ENCODE peak calls at places on chromosome X, in six cellular contexts. N is OCI-LY7, U is prostate gland, K is sigmoid colon, M is pancreas, O is IMR-90. J is an unnamed sample.

GRCh38 chrX:81377329-81377728 is 175.4 kb downstream of the SH3BGRL start:
- DNase-seq in N (peak; percentile 23), U (no peak), K (no peak), M (no peak), O (peak; percentile 27), J (no peak)

GRCh38 chrX:545488-545887 is 85.1 kb upstream of the SHOX start:
- DNase-seq in N (no peak), U (no peak), K (no peak), M (no peak), O (no peak), J (no peak)

GRCh38 chrX:154371771-154372300 is 2.6 kb downstream of the FLNA start:
- DNase-seq in N (no peak), U (no peak), K (no peak), M (no peak), O (no peak), J (no peak)

GRCh38 chrX:106862972-106863688 is 40.0 kb downstream of the RIPPLY1 start:
- DNase-seq in N (peak; percentile 30), U (no peak), K (no peak), M (peak; percentile 27), O (peak; percentile 2), J (no peak)

GRCh38 chrX:75086731-75087195 is 69.3 kb downstream of the ABCB7 start:
- DNase-seq in N (no peak), U (no peak), K (no peak), M (no peak), O (no peak), J (no peak)

GRCh38 chrX:85017721-85018120 is 14.0 kb downstream of the APOOL start:
- DNase-seq in N (no peak), U (no peak), K (no peak), M (no peak), O (no peak), J (no peak)

GRCh38 chrX:6052111-6052745 is 176.4 kb downstream of the NLGN4X start:
- DNase-seq in N (no peak), U (no peak), K (no peak), M (no peak), O (no peak), J (no peak)

GRCh38 chrX:156004256-156004655 is 6.8 kb downstream of the IL9R start:
- DNase-seq in N (no peak), U (no peak), K (no peak), M (no peak), O (no peak), J (no peak)

GRCh38 chrX:33204889-33205288 is 6.5 kb downstream of the DMD start:
- DNase-seq in N (no peak), U (no peak), K (no peak), M (no peak), O (peak; percentile 59), J (no peak)
- H3K27ac ChIP-seq in N (no peak overlapping the region), U (no peak overlapping the region), K (peak overlapping the region; percentile 75), M (no peak overlapping the region), O (peak overlapping the region; percentile 73), J (no peak overlapping the region)

GRCh38 chrX:40975951-40976350 is 109.3 kb upstream of the USP9X start:
- DNase-seq in N (no peak), U (no peak), K (no peak), M (no peak), O (no peak), J (no peak)

GRCh38 chrX:40971736-40972135 is 113.5 kb upstream of the USP9X start:
- DNase-seq in N (no peak), U (no peak), K (no peak), M (no peak), O (peak; percentile 16), J (no peak)

GRCh38 chrX:40973619-40974018 is 111.6 kb upstream of the USP9X start:
- DNase-seq in N (no peak), U (no peak), K (no peak), M (no peak), O (no peak), J (no peak)

DNA sequence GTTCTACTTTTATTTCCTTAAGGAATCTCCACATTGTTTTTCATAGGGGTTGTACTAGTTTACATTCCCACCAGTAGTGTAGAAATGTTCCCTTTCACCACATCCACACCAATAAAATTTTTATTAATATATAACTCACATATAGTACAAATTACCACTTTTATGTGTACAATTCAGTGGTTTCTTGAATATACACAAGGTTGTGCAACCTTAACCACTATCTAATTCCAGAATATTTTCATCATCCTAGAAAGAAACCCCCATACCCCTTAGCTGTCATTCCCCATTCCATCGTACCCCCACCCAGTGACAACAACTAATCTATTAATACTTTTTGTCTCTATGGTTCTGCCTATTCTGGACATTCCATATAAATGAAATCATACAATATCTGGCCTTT is 108.3 kb upstream of the USP9X start:
- DNase-seq in N (no peak), U (no peak), K (no peak), M (no peak), O (peak; percentile 41), J (no peak)
- H3K4me3 ChIP-seq in N (no peak overlapping the region), U (no peak overlapping the region), K (no peak overlapping the region), M (no peak overlapping the region), O (no peak overlapping the region), J (no peak overlapping the region)

GRCh38 chrX:133649659-133650058 is 234.4 kb upstream of the GPC4 start:
- DNase-seq in N (no peak), U (no peak), K (no peak), M (no peak), O (no peak), J (no peak)
- H3K27ac ChIP-seq in N (no peak overlapping the region), U (no peak overlapping the region), K (no peak overlapping the region), M (no peak overlapping the region), O (no peak overlapping the region), J (no peak overlapping the region)

GRCh38 chrX:30572678-30573077 is 4.9 kb downstream of the TASL start:
- DNase-seq in N (no peak), U (no peak), K (no peak), M (no peak), O (no peak), J (no peak)

GRCh38 chrX:30580641-30581040 is 3.1 kb upstream of the TASL start:
- DNase-seq in N (no peak), U (no peak), K (no peak), M (no peak), O (no peak), J (no peak)

GRCh38 chrX:30573125-30573524 is 4.4 kb downstream of the TASL start:
- DNase-seq in N (no peak), U (no peak), K (no peak), M (no peak), O (no peak), J (no peak)

GRCh38 chrX:30577362-30577961 is at the start of gene TASL:
- DNase-seq in N (peak; percentile 57), U (no peak), K (no peak), M (no peak), O (no peak), J (no peak)

GRCh38 chrX:30576881-30577280 is 685 bp downstream of the TASL start:
- DNase-seq in N (no peak), U (no peak), K (no peak), M (no peak), O (no peak), J (no peak)
- H3K4me3 ChIP-seq in N (peak overlapping the region; percentile 60), U (no peak overlapping the region), K (peak overlapping the region; percentile 8), M (no peak overlapping the region), O (no peak overlapping the region), J (peak overlapping the region; percentile 3)

GRCh38 chrX:53287493-53288138 is 6.2 kb upstream of the IQSEC2 start:
- DNase-seq in N (peak; percentile 18), U (peak; percentile 17), K (peak; percentile 84), M (peak; percentile 38), O (peak; percentile 66), J (no peak)
- H3K27ac ChIP-seq in N (no peak overlapping the region), U (peak overlapping the region; percentile 11), K (peak overlapping the region; percentile 73), M (no peak overlapping the region), O (peak overlapping the region; percentile 13), J (peak overlapping the region; percentile 41)

DNA sequence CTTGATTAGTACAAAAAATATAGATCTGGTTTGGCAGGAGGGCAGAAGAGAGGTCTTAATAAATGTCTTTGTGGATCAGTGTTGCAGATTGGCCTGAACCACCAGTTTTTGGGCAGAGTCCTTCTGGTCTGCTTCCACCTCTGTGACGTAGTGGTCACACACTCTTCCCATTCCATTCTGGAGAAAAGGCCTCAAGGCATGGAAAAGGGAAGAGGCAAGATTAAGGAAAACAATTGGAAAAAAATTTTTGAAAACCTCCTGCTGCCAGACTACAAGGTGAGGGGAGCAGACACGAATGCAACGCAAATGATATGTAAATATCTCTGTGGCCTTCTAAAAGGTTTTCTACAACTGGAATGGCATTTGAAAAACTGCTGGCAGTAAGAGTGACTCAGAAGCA is 24.3 kb upstream of the FAM47C start:
- DNase-seq in N (no peak), U (no peak), K (no peak), M (no peak), O (no peak), J (no peak)
- H3K4me3 ChIP-seq in N (no peak overlapping the region), U (no peak overlapping the region), K (no peak overlapping the region), M (no peak overlapping the region), O (no peak overlapping the region), J (no peak overlapping the region)

GRCh38 chrX:10239611-10240064 is 82.9 kb downstream of the CLCN4 start:
- DNase-seq in N (no peak), U (no peak), K (peak; percentile 68), M (no peak), O (peak; percentile 77), J (no peak)
- H3K27ac ChIP-seq in N (no peak overlapping the region), U (no peak overlapping the region), K (peak overlapping the region; percentile 26), M (no peak overlapping the region), O (peak overlapping the region; percentile 84), J (no peak overlapping the region)

J was measured in suprapubic skin.